ENCODE peak calls at places on chromosomes 2 and 18, in seven cellular contexts. P, D, Y, B, F, U and C are unnamed samples. For H3K27me3 and H3K9me3, the result is how much of the 10 kb centered on the place peaks cover.

GRCh38 chr2:54724560-54725342 is 1.3 kb downstream of the EML6 start:
- DNase-seq in P (peak), D (peak), Y (peak), B (peak), F (peak), U (peak), C (peak)

GRCh38 chr2:236753611-236754010 is 184.0 kb downstream of the ACKR3 start:
- DNase-seq in P (no peak), D (no peak), Y (no peak), B (no peak), F (no peak), U (no peak), C (no peak)

GRCh38 chr2:96470636-96471035 is 34.5 kb downstream of the NEURL3 start:
- DNase-seq in P (peak), D (peak), Y (peak), B (peak), F (no peak), U (no peak), C (peak)

GRCh38 chr18:3008546-3008945 is 4.4 kb downstream of the LPIN2 start:
- DNase-seq in P (no peak), D (no peak), Y (no peak), B (no peak), F (no peak), U (no peak), C (no peak)

GRCh38 chr2:241764272-241765241 is 12.1 kb upstream of the GAL3ST2 start:
- DNase-seq in P (no peak), D (no peak), Y (peak), B (no peak), F (no peak), U (no peak), C (peak)

GRCh38 chr2:153405196-153405595 is 73.4 kb downstream of the RPRM start:
- DNase-seq in P (no peak), D (no peak), Y (no peak), B (no peak), F (no peak), U (no peak), C (no peak)

GRCh38 chr2:9594361-9595063 is 36.3 kb downstream of the YWHAQ start:
- DNase-seq in P (no peak), D (peak), Y (no peak), B (no peak), F (no peak), U (no peak), C (no peak)

GRCh38 chr18:26082475-26082874 is 7.9 kb downstream of the SS18 start:
- DNase-seq in P (no peak), D (no peak), Y (no peak), B (no peak), F (no peak), U (no peak), C (no peak)

GRCh38 chr2:174035981-174036742 is 71.0 kb upstream of the SP3 start:
- DNase-seq in P (no peak), D (no peak), Y (peak), B (no peak), F (no peak), U (no peak), C (no peak)

GRCh38 chr2:203682688-203683130 is 23.7 kb upstream of the CD28 start:
- DNase-seq in P (no peak), D (no peak), Y (peak), B (no peak), F (no peak), U (no peak), C (no peak)

GRCh38 chr18:3653859-3654441 is 204.0 kb downstream of the TGIF1 start:
- DNase-seq in P (no peak), D (no peak), Y (no peak), B (no peak), F (no peak), U (no peak), C (no peak)

GRCh38 chr2:230690439-230690838 is 22.2 kb upstream of the CAB39 start:
- DNase-seq in P (no peak), D (no peak), Y (peak), B (no peak), F (no peak), U (peak), C (peak)

GRCh38 chr2:62007555-62007954 is 102.1 kb downstream of the COMMD1 start:
- DNase-seq in P (no peak), D (no peak), Y (no peak), B (no peak), F (no peak), U (no peak), C (no peak)

GRCh38 chr2:55839182-55839819 is 84.3 kb downstream of the EFEMP1 start:
- DNase-seq in P (peak), D (peak), Y (no peak), B (no peak), F (no peak), U (no peak), C (no peak)

DNA sequence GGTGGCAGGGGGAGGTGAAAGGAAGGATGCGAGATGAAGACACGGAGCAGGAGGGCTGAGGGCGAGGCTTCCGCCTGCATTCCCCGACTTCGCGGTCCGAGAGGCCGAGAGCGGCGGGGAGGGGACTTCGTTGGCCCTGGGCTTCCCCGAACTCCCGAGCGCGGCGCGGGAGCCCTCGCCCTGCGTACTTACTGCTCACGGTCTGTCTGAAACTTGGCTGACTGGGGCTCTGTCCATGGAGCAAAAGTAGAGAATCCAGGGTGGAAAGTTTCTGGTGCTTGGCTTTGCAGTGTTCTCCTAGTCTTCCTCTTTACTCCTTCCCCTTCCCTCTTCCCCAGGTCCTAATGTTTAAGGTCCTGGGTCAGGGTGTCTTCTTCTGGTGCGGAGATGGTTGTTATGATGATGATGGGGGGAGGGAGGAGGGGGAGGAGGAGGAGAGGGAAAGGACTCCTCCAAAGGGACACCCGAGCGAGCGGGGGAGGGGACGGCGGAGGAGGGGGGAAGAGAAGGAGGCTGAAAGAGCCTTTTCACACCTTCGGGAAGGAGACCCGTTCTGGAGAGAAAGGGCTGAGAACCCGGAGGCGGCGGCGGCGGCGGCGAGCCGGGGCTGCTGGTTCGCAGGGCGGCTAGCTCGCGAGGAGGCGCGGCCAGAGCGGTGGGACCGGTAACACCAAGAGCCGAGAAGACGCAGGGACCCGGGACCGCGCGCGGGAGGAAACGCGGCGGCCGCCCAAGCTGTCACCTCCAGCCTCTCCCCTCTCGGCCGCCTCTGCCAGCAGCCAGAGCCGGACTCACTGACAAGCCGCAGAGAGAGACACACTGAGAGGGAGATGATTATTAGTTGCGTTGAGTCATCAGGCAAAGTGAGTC is at the start of gene SATB2:
- DNase-seq in P (no peak), D (no peak), Y (peak), B (no peak), F (peak), U (no peak), C (peak)
- H3K27me3 ChIP-seq in P (under half), D (under half), Y (under half), B (under half), F (under half), U (half or more), C (half or more)

DNA sequence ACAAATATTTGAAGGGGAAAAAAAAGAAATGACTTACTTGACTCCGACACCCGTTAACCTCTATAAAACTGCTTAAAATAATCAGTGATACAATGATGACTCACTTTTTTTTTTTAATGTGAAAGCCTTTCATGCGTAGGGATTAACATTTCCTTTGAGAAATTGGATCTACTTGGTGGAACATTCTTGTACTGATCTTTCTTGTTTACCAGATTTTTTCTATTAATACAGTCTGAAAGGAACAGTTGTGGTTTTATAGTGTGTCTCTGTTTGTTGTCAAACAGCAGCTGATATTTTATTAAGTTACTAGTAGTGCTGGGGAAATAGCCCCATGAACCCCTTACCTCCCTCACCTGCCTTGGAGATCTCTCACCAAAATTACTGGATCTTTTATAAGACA is 40.2 kb upstream of the NEB start:
- DNase-seq in P (no peak), D (no peak), Y (no peak), B (no peak), F (no peak), U (no peak), C (no peak)
- H3K4me3 ChIP-seq in P (no peak), D (no peak), Y (no peak), B (no peak), F (no peak), U (no peak), C (no peak)

GRCh38 chr2:234110219-234110618 is 59.7 kb downstream of the SPP2 start:
- DNase-seq in P (no peak), D (no peak), Y (no peak), B (no peak), F (no peak), U (no peak), C (no peak)

GRCh38 chr2:234111523-234111922 is 61.0 kb downstream of the SPP2 start:
- DNase-seq in P (no peak), D (no peak), Y (no peak), B (no peak), F (no peak), U (no peak), C (no peak)

GRCh38 chr2:234107861-234108260 is 57.4 kb downstream of the SPP2 start:
- DNase-seq in P (no peak), D (no peak), Y (no peak), B (no peak), F (no peak), U (no peak), C (no peak)

GRCh38 chr2:234109321-234109720 is 58.8 kb downstream of the SPP2 start:
- DNase-seq in P (no peak), D (no peak), Y (no peak), B (no peak), F (no peak), U (no peak), C (no peak)
- H3K9me3 ChIP-seq in P (under half), D (under half), Y (under half), B (under half), F (under half), U (under half), C (under half)

DNA sequence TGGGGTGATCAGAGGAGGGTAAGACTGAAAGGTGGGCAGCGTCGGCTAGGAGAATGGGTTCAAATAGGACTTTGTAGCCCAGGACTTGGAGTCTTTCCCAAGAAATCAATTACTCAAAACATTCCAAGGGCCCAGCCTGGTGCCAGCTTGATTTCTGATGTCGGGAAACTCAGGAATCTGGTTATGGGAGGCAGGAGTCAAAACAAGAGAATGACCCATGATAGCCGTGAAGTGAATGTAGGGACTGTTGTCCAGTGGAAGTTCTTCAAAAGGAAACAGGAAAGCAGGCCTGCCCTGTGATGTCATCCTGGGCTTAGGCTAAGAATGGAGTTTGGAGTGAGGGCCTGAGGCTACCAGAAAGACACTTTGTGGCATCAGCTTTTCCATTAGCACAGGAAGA is 67.4 kb upstream of the SLC14A2 start:
- DNase-seq in P (no peak), D (no peak), Y (no peak), B (no peak), F (no peak), U (no peak), C (no peak)
- H3K27me3 ChIP-seq in P (under half), D (under half), Y (under half), B (under half), F (under half), U (under half), C (under half)

GRCh38 chr2:199469514-199470360 is 12.0 kb upstream of the SATB2 start:
- DNase-seq in P (no peak), D (no peak), Y (no peak), B (no peak), F (no peak), U (no peak), C (no peak)

GRCh38 chr2:199467462-199467822 is 9.7 kb upstream of the SATB2 start:
- DNase-seq in P (no peak), D (no peak), Y (no peak), B (no peak), F (no peak), U (no peak), C (no peak)

GRCh38 chr2:199470361-199470671 is 12.6 kb upstream of the SATB2 start:
- DNase-seq in P (no peak), D (no peak), Y (no peak), B (no peak), F (no peak), U (no peak), C (no peak)

GRCh38 chr2:199466704-199467461 is 9.1 kb upstream of the SATB2 start:
- DNase-seq in P (no peak), D (no peak), Y (no peak), B (no peak), F (no peak), U (no peak), C (no peak)

DNA sequence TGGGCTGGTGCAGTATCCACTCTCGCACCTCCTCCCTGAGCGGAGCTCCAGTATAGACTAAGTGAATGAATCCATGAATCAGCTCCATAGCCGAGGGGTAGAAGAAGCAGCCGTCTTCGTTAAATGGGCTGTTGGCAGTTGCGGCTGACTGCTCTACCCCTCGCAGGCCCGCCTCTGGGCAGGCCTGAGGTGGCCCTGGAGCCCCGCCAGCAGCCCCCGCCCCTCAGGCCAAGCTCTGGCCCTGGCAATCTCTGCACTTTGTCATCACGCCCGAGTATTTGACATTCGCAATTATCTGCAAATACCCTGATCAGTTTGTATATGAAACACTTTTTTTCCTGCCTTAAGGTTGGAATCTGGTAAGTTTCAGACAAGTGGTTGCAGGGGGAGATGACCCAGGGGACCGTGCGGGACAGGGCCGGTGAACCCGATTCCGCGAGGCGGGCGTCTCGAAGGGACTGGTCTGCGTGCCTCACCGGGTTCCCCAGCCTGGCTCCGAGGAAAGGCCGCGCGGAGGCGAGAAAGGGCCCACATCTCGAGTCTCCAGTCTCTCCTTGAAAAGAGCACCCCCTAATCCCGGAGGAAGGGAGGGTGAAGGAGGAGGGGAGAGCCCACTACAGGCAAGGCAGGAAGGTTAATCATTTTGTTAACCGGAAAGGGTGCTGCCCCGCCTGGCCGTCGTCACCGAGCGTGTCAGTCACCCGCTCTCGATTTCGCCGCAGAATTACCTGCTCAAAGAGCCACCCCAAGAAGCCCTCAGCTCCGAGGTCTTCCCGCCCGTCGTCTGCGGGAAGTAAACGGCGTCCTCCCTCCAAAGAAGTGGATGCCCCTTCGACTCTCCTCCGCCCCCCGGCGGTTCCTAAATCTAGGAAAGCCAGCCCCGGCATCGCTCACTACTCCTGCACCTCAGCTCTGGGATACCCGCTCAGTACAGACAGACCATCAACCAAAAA is 11.1 kb upstream of the SATB2 start:
- DNase-seq in P (no peak), D (no peak), Y (no peak), B (no peak), F (no peak), U (no peak), C (no peak)
- H3K4me3 ChIP-seq in P (no peak), D (peak), Y (no peak), B (no peak), F (no peak), U (no peak), C (no peak)

GRCh38 chr2:220880623-220881022 is 691.5 kb downstream of the EPHA4 start:
- DNase-seq in P (no peak), D (no peak), Y (no peak), B (no peak), F (no peak), U (no peak), C (no peak)
- H3K9me3 ChIP-seq in P (under half), D (under half), Y (under half), B (under half), F (under half), U (under half), C (under half)

GRCh38 chr2:239626971-239627598 is 226.3 kb upstream of the HDAC4 start:
- DNase-seq in P (no peak), D (no peak), Y (no peak), B (no peak), F (no peak), U (no peak), C (no peak)
- H3K27me3 ChIP-seq in P (under half), D (under half), Y (under half), B (under half), F (under half), U (under half), C (under half)

DNA sequence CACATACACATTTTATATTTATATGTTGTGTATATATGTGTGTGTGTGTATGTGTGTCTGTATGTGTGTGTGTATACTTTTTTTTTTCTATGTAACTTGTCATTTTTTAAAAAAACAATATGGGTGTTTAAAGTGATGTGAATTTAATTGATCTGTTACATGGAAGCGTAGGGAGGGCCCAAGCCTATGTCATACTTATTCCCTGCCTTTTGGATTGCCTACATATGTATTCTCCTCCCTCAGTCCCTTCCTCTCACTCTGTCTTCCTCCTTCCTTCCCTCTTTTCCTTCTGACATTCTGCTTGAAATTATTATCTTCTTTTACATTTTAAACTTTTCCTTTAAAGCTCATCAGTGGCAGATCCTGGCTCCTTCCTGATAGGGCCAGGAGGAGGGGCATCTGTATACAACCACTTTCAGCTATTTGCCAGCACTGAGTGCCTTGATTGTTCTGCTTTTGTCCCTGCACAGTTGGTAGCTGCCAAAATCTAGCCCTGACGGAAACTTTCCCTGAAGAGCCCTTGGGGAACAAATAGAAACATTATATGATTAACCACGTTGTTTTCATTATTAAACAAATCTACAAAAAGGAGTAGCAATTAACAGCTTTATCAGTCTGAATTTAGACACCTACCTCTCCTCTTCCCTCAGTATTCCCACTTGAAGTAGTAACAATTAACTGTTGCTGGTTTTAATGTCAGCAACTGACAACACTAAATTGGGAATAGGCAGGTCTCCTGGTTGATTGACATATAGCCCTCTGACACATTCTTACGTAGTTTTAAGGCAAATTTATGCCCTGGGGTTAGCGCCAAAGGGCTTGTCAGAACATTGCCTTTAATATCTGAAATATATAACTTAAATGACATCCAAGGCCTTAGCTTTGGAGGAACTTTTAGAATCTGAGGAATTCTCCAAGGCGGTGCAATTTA is 7.1 kb downstream of the ASXL3 start:
- DNase-seq in P (no peak), D (no peak), Y (peak), B (no peak), F (no peak), U (no peak), C (no peak)
- H3K4me3 ChIP-seq in P (no peak), D (no peak), Y (peak), B (no peak), F (no peak), U (no peak), C (no peak)

GRCh38 chr2:88683160-88684021 is 8.1 kb upstream of the RPIA start:
- DNase-seq in P (no peak), D (no peak), Y (no peak), B (no peak), F (no peak), U (no peak), C (no peak)

GRCh38 chr2:88687384-88687783 is 4.1 kb upstream of the RPIA start:
- DNase-seq in P (no peak), D (no peak), Y (no peak), B (no peak), F (no peak), U (no peak), C (no peak)

GRCh38 chr2:88690591-88691338 is 708 bp upstream of the RPIA start:
- DNase-seq in P (peak), D (peak), Y (peak), B (peak), F (peak), U (no peak), C (peak)

GRCh38 chr2:88684519-88684918 is 7.0 kb upstream of the RPIA start:
- DNase-seq in P (no peak), D (no peak), Y (no peak), B (no peak), F (no peak), U (no peak), C (no peak)

GRCh38 chr2:88686320-88686719 is 5.2 kb upstream of the RPIA start:
- DNase-seq in P (no peak), D (peak), Y (no peak), B (no peak), F (no peak), U (no peak), C (no peak)
- H3K9me3 ChIP-seq in P (under half), D (under half), Y (under half), B (under half), F (under half), U (under half), C (under half)